ENCODE peak calls at places on chromosomes 3 and 15, in seven cellular contexts. One of them, this sample, is unnamed.

GRCh38 chr15:53037904-53038303 is 247.8 kb upstream of the ONECUT1 start:
- DNase-seq in lower leg skin: no peak
- DNase-seq in NCI-H1092 treated with DMSO at 0.1 percent for 48 hours: no peak
- DNase-seq in activated naive CD4-positive, alpha-beta T cell: no peak
- DNase-seq in astrocyte of the hippocampus: no peak
- DNase-seq in left cardiac atrium: no peak
- DNase-seq in amniotic stem cell: no peak
- DNase-seq in this sample: no peak

GRCh38 chr15:64762546-64762945 is 12.8 kb downstream of the RBPMS2 start:
- DNase-seq in lower leg skin: no peak
- DNase-seq in NCI-H1092 treated with DMSO at 0.1 percent for 48 hours: no peak
- DNase-seq in activated naive CD4-positive, alpha-beta T cell: no peak
- DNase-seq in astrocyte of the hippocampus: no peak
- DNase-seq in left cardiac atrium: no peak
- DNase-seq in amniotic stem cell: no peak
- DNase-seq in this sample: no peak

GRCh38 chr3:5581743-5582142 is 394.2 kb downstream of the EDEM1 start:
- DNase-seq in lower leg skin: no peak
- DNase-seq in NCI-H1092 treated with DMSO at 0.1 percent for 48 hours: no peak
- DNase-seq in activated naive CD4-positive, alpha-beta T cell: no peak
- DNase-seq in astrocyte of the hippocampus: no peak
- DNase-seq in left cardiac atrium: no peak
- DNase-seq in amniotic stem cell: no peak
- DNase-seq in this sample: no peak

GRCh38 chr3:14371573-14372474 is 30.6 kb upstream of the SLC6A6 start:
- DNase-seq in lower leg skin: peak
- DNase-seq in NCI-H1092 treated with DMSO at 0.1 percent for 48 hours: peak
- DNase-seq in activated naive CD4-positive, alpha-beta T cell: no peak
- DNase-seq in astrocyte of the hippocampus: peak
- DNase-seq in left cardiac atrium: peak
- DNase-seq in amniotic stem cell: no peak
- DNase-seq in this sample: peak

GRCh38 chr3:184632551-184632950 is 71.0 kb downstream of the EPHB3 start:
- DNase-seq in lower leg skin: no peak
- DNase-seq in NCI-H1092 treated with DMSO at 0.1 percent for 48 hours: no peak
- DNase-seq in activated naive CD4-positive, alpha-beta T cell: no peak
- DNase-seq in astrocyte of the hippocampus: no peak
- DNase-seq in left cardiac atrium: no peak
- DNase-seq in amniotic stem cell: no peak
- DNase-seq in this sample: no peak

GRCh38 chr3:45795882-45796765 is at the start of gene SLC6A20:
- DNase-seq in lower leg skin: peak
- DNase-seq in NCI-H1092 treated with DMSO at 0.1 percent for 48 hours: no peak
- DNase-seq in activated naive CD4-positive, alpha-beta T cell: no peak
- DNase-seq in astrocyte of the hippocampus: peak
- DNase-seq in left cardiac atrium: no peak
- DNase-seq in amniotic stem cell: no peak
- DNase-seq in this sample: no peak

GRCh38 chr15:94815110-94815726 is 583.9 kb downstream of the MCTP2 start:
- DNase-seq in lower leg skin: no peak
- DNase-seq in NCI-H1092 treated with DMSO at 0.1 percent for 48 hours: no peak
- DNase-seq in activated naive CD4-positive, alpha-beta T cell: no peak
- DNase-seq in astrocyte of the hippocampus: no peak
- DNase-seq in left cardiac atrium: no peak
- DNase-seq in amniotic stem cell: no peak
- DNase-seq in this sample: no peak

GRCh38 chr3:58084788-58085543 is 76.7 kb downstream of the FLNB start:
- DNase-seq in lower leg skin: no peak
- DNase-seq in NCI-H1092 treated with DMSO at 0.1 percent for 48 hours: no peak
- DNase-seq in activated naive CD4-positive, alpha-beta T cell: no peak
- DNase-seq in astrocyte of the hippocampus: no peak
- DNase-seq in left cardiac atrium: no peak
- DNase-seq in amniotic stem cell: no peak
- DNase-seq in this sample: no peak

GRCh38 chr3:188788621-188789081 is 383.1 kb upstream of the TPRG1 start:
- DNase-seq in lower leg skin: no peak
- DNase-seq in NCI-H1092 treated with DMSO at 0.1 percent for 48 hours: no peak
- DNase-seq in activated naive CD4-positive, alpha-beta T cell: peak
- DNase-seq in astrocyte of the hippocampus: peak
- DNase-seq in left cardiac atrium: no peak
- DNase-seq in amniotic stem cell: peak
- DNase-seq in this sample: peak

GRCh38 chr3:155481089-155481488 is 187.6 kb upstream of the STRIT1 start:
- DNase-seq in lower leg skin: no peak
- DNase-seq in NCI-H1092 treated with DMSO at 0.1 percent for 48 hours: no peak
- DNase-seq in activated naive CD4-positive, alpha-beta T cell: no peak
- DNase-seq in astrocyte of the hippocampus: no peak
- DNase-seq in left cardiac atrium: no peak
- DNase-seq in amniotic stem cell: no peak
- DNase-seq in this sample: no peak

GRCh38 chr15:88385078-88385700 is 82.0 kb downstream of the MRPL46 start:
- DNase-seq in lower leg skin: no peak
- DNase-seq in NCI-H1092 treated with DMSO at 0.1 percent for 48 hours: no peak
- DNase-seq in activated naive CD4-positive, alpha-beta T cell: no peak
- DNase-seq in astrocyte of the hippocampus: peak
- DNase-seq in left cardiac atrium: no peak
- DNase-seq in amniotic stem cell: peak
- DNase-seq in this sample: no peak

GRCh38 chr15:40902605-40903561 is 8.6 kb downstream of the VPS18 start:
- DNase-seq in lower leg skin: peak
- DNase-seq in NCI-H1092 treated with DMSO at 0.1 percent for 48 hours: no peak
- DNase-seq in activated naive CD4-positive, alpha-beta T cell: no peak
- DNase-seq in astrocyte of the hippocampus: no peak
- DNase-seq in left cardiac atrium: peak
- DNase-seq in amniotic stem cell: no peak
- DNase-seq in this sample: no peak

GRCh38 chr3:178480795-178481194 is 55.4 kb upstream of the KCNMB2 start:
- DNase-seq in lower leg skin: no peak
- DNase-seq in NCI-H1092 treated with DMSO at 0.1 percent for 48 hours: no peak
- DNase-seq in activated naive CD4-positive, alpha-beta T cell: no peak
- DNase-seq in astrocyte of the hippocampus: no peak
- DNase-seq in left cardiac atrium: no peak
- DNase-seq in amniotic stem cell: no peak
- DNase-seq in this sample: no peak

GRCh38 chr15:94265009-94265408 is 33.6 kb downstream of the MCTP2 start:
- DNase-seq in lower leg skin: no peak
- DNase-seq in NCI-H1092 treated with DMSO at 0.1 percent for 48 hours: no peak
- DNase-seq in activated naive CD4-positive, alpha-beta T cell: no peak
- DNase-seq in astrocyte of the hippocampus: no peak
- DNase-seq in left cardiac atrium: no peak
- DNase-seq in amniotic stem cell: no peak
- DNase-seq in this sample: no peak

GRCh38 chr3:1531981-1532380 is 439.2 kb downstream of the CNTN6 start:
- DNase-seq in lower leg skin: no peak
- DNase-seq in NCI-H1092 treated with DMSO at 0.1 percent for 48 hours: no peak
- DNase-seq in activated naive CD4-positive, alpha-beta T cell: no peak
- DNase-seq in astrocyte of the hippocampus: no peak
- DNase-seq in left cardiac atrium: no peak
- DNase-seq in amniotic stem cell: no peak
- DNase-seq in this sample: no peak

GRCh38 chr3:126180477-126181397 is at the start of gene ALDH1L1:
- DNase-seq in lower leg skin: no peak
- DNase-seq in NCI-H1092 treated with DMSO at 0.1 percent for 48 hours: no peak
- DNase-seq in activated naive CD4-positive, alpha-beta T cell: no peak
- DNase-seq in astrocyte of the hippocampus: peak
- DNase-seq in left cardiac atrium: peak
- DNase-seq in amniotic stem cell: no peak
- DNase-seq in this sample: no peak

GRCh38 chr15:70447927-70448698 is 315.2 kb downstream of the UACA start:
- DNase-seq in lower leg skin: no peak
- DNase-seq in NCI-H1092 treated with DMSO at 0.1 percent for 48 hours: no peak
- DNase-seq in activated naive CD4-positive, alpha-beta T cell: no peak
- DNase-seq in astrocyte of the hippocampus: peak
- DNase-seq in left cardiac atrium: peak
- DNase-seq in amniotic stem cell: no peak
- DNase-seq in this sample: no peak

GRCh38 chr3:11629716-11630115 is 14.0 kb downstream of the VGLL4 start:
- DNase-seq in lower leg skin: no peak
- DNase-seq in NCI-H1092 treated with DMSO at 0.1 percent for 48 hours: no peak
- DNase-seq in activated naive CD4-positive, alpha-beta T cell: no peak
- DNase-seq in astrocyte of the hippocampus: peak
- DNase-seq in left cardiac atrium: no peak
- DNase-seq in amniotic stem cell: no peak
- DNase-seq in this sample: no peak

GRCh38 chr3:27767000-27767399 is 44.9 kb upstream of the EOMES start:
- DNase-seq in lower leg skin: no peak
- DNase-seq in NCI-H1092 treated with DMSO at 0.1 percent for 48 hours: no peak
- DNase-seq in activated naive CD4-positive, alpha-beta T cell: no peak
- DNase-seq in astrocyte of the hippocampus: no peak
- DNase-seq in left cardiac atrium: no peak
- DNase-seq in amniotic stem cell: no peak
- DNase-seq in this sample: no peak

GRCh38 chr3:98732239-98733054 is 30.7 kb upstream of the ST3GAL6 start:
- DNase-seq in lower leg skin: peak
- DNase-seq in NCI-H1092 treated with DMSO at 0.1 percent for 48 hours: peak
- DNase-seq in activated naive CD4-positive, alpha-beta T cell: no peak
- DNase-seq in astrocyte of the hippocampus: peak
- DNase-seq in left cardiac atrium: peak
- DNase-seq in amniotic stem cell: no peak
- DNase-seq in this sample: no peak

GRCh38 chr3:65342084-65342683 is 654.4 kb upstream of the ADAMTS9 start:
- DNase-seq in lower leg skin: no peak
- DNase-seq in NCI-H1092 treated with DMSO at 0.1 percent for 48 hours: no peak
- DNase-seq in activated naive CD4-positive, alpha-beta T cell: no peak
- DNase-seq in astrocyte of the hippocampus: peak
- DNase-seq in left cardiac atrium: peak
- DNase-seq in amniotic stem cell: no peak
- DNase-seq in this sample: no peak

GRCh38 chr15:89098281-89098680 is 10.0 kb downstream of the ABHD2 start:
- DNase-seq in lower leg skin: no peak
- DNase-seq in NCI-H1092 treated with DMSO at 0.1 percent for 48 hours: peak
- DNase-seq in activated naive CD4-positive, alpha-beta T cell: no peak
- DNase-seq in astrocyte of the hippocampus: no peak
- DNase-seq in left cardiac atrium: no peak
- DNase-seq in amniotic stem cell: no peak
- DNase-seq in this sample: no peak

GRCh38 chr3:48274452-48274851 is 33.5 kb downstream of the ZNF589 start:
- DNase-seq in lower leg skin: peak
- DNase-seq in NCI-H1092 treated with DMSO at 0.1 percent for 48 hours: no peak
- DNase-seq in activated naive CD4-positive, alpha-beta T cell: no peak
- DNase-seq in astrocyte of the hippocampus: no peak
- DNase-seq in left cardiac atrium: no peak
- DNase-seq in amniotic stem cell: no peak
- DNase-seq in this sample: no peak

GRCh38 chr15:67915374-67916050 is 75.7 kb upstream of the RNU6-1 start:
- DNase-seq in lower leg skin: no peak
- DNase-seq in NCI-H1092 treated with DMSO at 0.1 percent for 48 hours: peak
- DNase-seq in activated naive CD4-positive, alpha-beta T cell: no peak
- DNase-seq in astrocyte of the hippocampus: peak
- DNase-seq in left cardiac atrium: peak
- DNase-seq in amniotic stem cell: no peak
- DNase-seq in this sample: no peak

GRCh38 chr15:49168026-49168425 is 2.0 kb upstream of the GALK2 start:
- DNase-seq in lower leg skin: no peak
- DNase-seq in NCI-H1092 treated with DMSO at 0.1 percent for 48 hours: no peak
- DNase-seq in activated naive CD4-positive, alpha-beta T cell: no peak
- DNase-seq in astrocyte of the hippocampus: no peak
- DNase-seq in left cardiac atrium: no peak
- DNase-seq in amniotic stem cell: no peak
- DNase-seq in this sample: no peak

GRCh38 chr3:99929409-99930139 is 111.9 kb downstream of the CMSS1 start:
- DNase-seq in lower leg skin: peak
- DNase-seq in NCI-H1092 treated with DMSO at 0.1 percent for 48 hours: peak
- DNase-seq in activated naive CD4-positive, alpha-beta T cell: no peak
- DNase-seq in astrocyte of the hippocampus: peak
- DNase-seq in left cardiac atrium: peak
- DNase-seq in amniotic stem cell: no peak
- DNase-seq in this sample: no peak

GRCh38 chr3:12442654-12443501 is 41.4 kb upstream of the TSEN2 start:
- DNase-seq in lower leg skin: no peak
- DNase-seq in NCI-H1092 treated with DMSO at 0.1 percent for 48 hours: no peak
- DNase-seq in activated naive CD4-positive, alpha-beta T cell: no peak
- DNase-seq in astrocyte of the hippocampus: no peak
- DNase-seq in left cardiac atrium: no peak
- DNase-seq in amniotic stem cell: no peak
- DNase-seq in this sample: no peak

GRCh38 chr3:46846624-46847542 is 16.4 kb downstream of the MYL3 start:
- DNase-seq in lower leg skin: peak
- DNase-seq in NCI-H1092 treated with DMSO at 0.1 percent for 48 hours: no peak
- DNase-seq in activated naive CD4-positive, alpha-beta T cell: no peak
- DNase-seq in astrocyte of the hippocampus: no peak
- DNase-seq in left cardiac atrium: no peak
- DNase-seq in amniotic stem cell: no peak
- DNase-seq in this sample: no peak

GRCh38 chr15:48559270-48559669 is 86.2 kb downstream of the FBN1 start:
- DNase-seq in lower leg skin: no peak
- DNase-seq in NCI-H1092 treated with DMSO at 0.1 percent for 48 hours: no peak
- DNase-seq in activated naive CD4-positive, alpha-beta T cell: no peak
- DNase-seq in astrocyte of the hippocampus: peak
- DNase-seq in left cardiac atrium: peak
- DNase-seq in amniotic stem cell: peak
- DNase-seq in this sample: no peak

GRCh38 chr3:104564045-104564643 is 802.6 kb upstream of the ALCAM start:
- DNase-seq in lower leg skin: no peak
- DNase-seq in NCI-H1092 treated with DMSO at 0.1 percent for 48 hours: peak
- DNase-seq in activated naive CD4-positive, alpha-beta T cell: peak
- DNase-seq in astrocyte of the hippocampus: peak
- DNase-seq in left cardiac atrium: peak
- DNase-seq in amniotic stem cell: no peak
- DNase-seq in this sample: peak

GRCh38 chr15:52139599-52140462 is 27.3 kb upstream of the BCL2L10 start:
- DNase-seq in lower leg skin: peak
- DNase-seq in NCI-H1092 treated with DMSO at 0.1 percent for 48 hours: no peak
- DNase-seq in activated naive CD4-positive, alpha-beta T cell: peak
- DNase-seq in astrocyte of the hippocampus: peak
- DNase-seq in left cardiac atrium: peak
- DNase-seq in amniotic stem cell: peak
- DNase-seq in this sample: peak

GRCh38 chr3:101279162-101279561 is 41.2 kb downstream of the IMPG2 start:
- DNase-seq in lower leg skin: no peak
- DNase-seq in NCI-H1092 treated with DMSO at 0.1 percent for 48 hours: no peak
- DNase-seq in activated naive CD4-positive, alpha-beta T cell: no peak
- DNase-seq in astrocyte of the hippocampus: no peak
- DNase-seq in left cardiac atrium: no peak
- DNase-seq in amniotic stem cell: no peak
- DNase-seq in this sample: no peak

GRCh38 chr3:15064299-15064834 is 748 bp downstream of the MRPS25 start:
- DNase-seq in lower leg skin: no peak
- DNase-seq in NCI-H1092 treated with DMSO at 0.1 percent for 48 hours: no peak
- DNase-seq in activated naive CD4-positive, alpha-beta T cell: no peak
- DNase-seq in astrocyte of the hippocampus: peak
- DNase-seq in left cardiac atrium: peak
- DNase-seq in amniotic stem cell: no peak
- DNase-seq in this sample: no peak

GRCh38 chr15:38474155-38474757 is 20.3 kb downstream of the FAM98B start:
- DNase-seq in lower leg skin: no peak
- DNase-seq in NCI-H1092 treated with DMSO at 0.1 percent for 48 hours: peak
- DNase-seq in activated naive CD4-positive, alpha-beta T cell: no peak
- DNase-seq in astrocyte of the hippocampus: peak
- DNase-seq in left cardiac atrium: no peak
- DNase-seq in amniotic stem cell: no peak
- DNase-seq in this sample: peak

GRCh38 chr15:62920569-62921502 is 121.7 kb upstream of the TPM1 start:
- DNase-seq in lower leg skin: no peak
- DNase-seq in NCI-H1092 treated with DMSO at 0.1 percent for 48 hours: no peak
- DNase-seq in activated naive CD4-positive, alpha-beta T cell: no peak
- DNase-seq in astrocyte of the hippocampus: peak
- DNase-seq in left cardiac atrium: no peak
- DNase-seq in amniotic stem cell: no peak
- DNase-seq in this sample: no peak

GRCh38 chr3:24375947-24376384 is 118.7 kb downstream of the THRB start:
- DNase-seq in lower leg skin: no peak
- DNase-seq in NCI-H1092 treated with DMSO at 0.1 percent for 48 hours: no peak
- DNase-seq in activated naive CD4-positive, alpha-beta T cell: no peak
- DNase-seq in astrocyte of the hippocampus: no peak
- DNase-seq in left cardiac atrium: no peak
- DNase-seq in amniotic stem cell: no peak
- DNase-seq in this sample: no peak

GRCh38 chr3:160928183-160928718 is 172.2 kb downstream of the PPM1L start:
- DNase-seq in lower leg skin: no peak
- DNase-seq in NCI-H1092 treated with DMSO at 0.1 percent for 48 hours: no peak
- DNase-seq in activated naive CD4-positive, alpha-beta T cell: no peak
- DNase-seq in astrocyte of the hippocampus: no peak
- DNase-seq in left cardiac atrium: no peak
- DNase-seq in amniotic stem cell: no peak
- DNase-seq in this sample: no peak

GRCh38 chr3:3799173-3800075 is at the start of gene LRRN1:
- DNase-seq in lower leg skin: peak
- DNase-seq in NCI-H1092 treated with DMSO at 0.1 percent for 48 hours: peak
- DNase-seq in activated naive CD4-positive, alpha-beta T cell: peak
- DNase-seq in astrocyte of the hippocampus: peak
- DNase-seq in left cardiac atrium: peak
- DNase-seq in amniotic stem cell: no peak
- DNase-seq in this sample: no peak